ENCODE peak calls at places on chromosomes 13 and 19, in four cellular contexts. One of them, this sample, is unnamed.

GRCh38 chr19:888615-889385 is 4.2 kb downstream of the MED16 start:
- DNase-seq in WTC11: no peak
- DNase-seq in HEK293T: no peak
- DNase-seq in HepG2: no peak
- DNase-seq in this sample: peak; percentile 87

GRCh38 chr19:1235625-1236538 is 1.9 kb downstream of the CBARP start:
- DNase-seq in WTC11: no peak
- DNase-seq in HEK293T: no peak
- DNase-seq in HepG2: no peak
- DNase-seq in this sample: no peak

GRCh38 chr19:6472713-6473112 is 8.6 kb downstream of the CRB3 start:
- DNase-seq in WTC11: no peak
- DNase-seq in HEK293T: no peak
- DNase-seq in HepG2: no peak
- DNase-seq in this sample: no peak

GRCh38 chr19:24029941-24030636 is 56.9 kb upstream of the ZNF254 start:
- DNase-seq in WTC11: peak; percentile 33
- DNase-seq in HEK293T: no peak
- DNase-seq in HepG2: peak; percentile 25
- DNase-seq in this sample: no peak

GRCh38 chr13:77465595-77466195 is 69.8 kb upstream of the SCEL start:
- DNase-seq in WTC11: no peak
- DNase-seq in HEK293T: no peak
- DNase-seq in HepG2: no peak
- DNase-seq in this sample: no peak

GRCh38 chr13:36736119-36736726 is 62.4 kb downstream of the SERTM1 start:
- DNase-seq in WTC11: peak; percentile 24
- DNase-seq in HEK293T: peak; percentile 48
- DNase-seq in HepG2: peak; percentile 35
- DNase-seq in this sample: peak; percentile 41

GRCh38 chr13:24663089-24663395 is 17.2 kb upstream of the ATP12A start:
- DNase-seq in WTC11: no peak
- DNase-seq in HEK293T: no peak
- DNase-seq in HepG2: no peak
- DNase-seq in this sample: no peak

GRCh38 chr19:30587869-30588268 is 215.7 kb downstream of the ZNF536 start:
- DNase-seq in WTC11: no peak
- DNase-seq in HEK293T: no peak
- DNase-seq in HepG2: no peak
- DNase-seq in this sample: no peak

GRCh38 chr13:26062853-26063444 is 11.1 kb upstream of the SHISA2 start:
- DNase-seq in WTC11: no peak
- DNase-seq in HEK293T: peak; percentile 18
- DNase-seq in HepG2: peak; percentile 59
- DNase-seq in this sample: peak; percentile 24

GRCh38 chr19:55441319-55441691 is 1.8 kb downstream of the SHISA7 start:
- DNase-seq in WTC11: no peak
- DNase-seq in HEK293T: no peak
- DNase-seq in HepG2: no peak
- DNase-seq in this sample: no peak

GRCh38 chr19:53915000-53915399 is 5.9 kb downstream of the CACNG7 start:
- DNase-seq in WTC11: peak; percentile 85
- DNase-seq in HEK293T: peak; percentile 64
- DNase-seq in HepG2: no peak
- DNase-seq in this sample: peak; percentile 89

GRCh38 chr19:18536475-18536874 is 6.9 kb downstream of the FKBP8 start:
- DNase-seq in WTC11: no peak
- DNase-seq in HEK293T: no peak
- DNase-seq in HepG2: no peak
- DNase-seq in this sample: no peak

GRCh38 chr19:38233740-38234251 is 9.8 kb upstream of the DPF1 start:
- DNase-seq in WTC11: peak; percentile 95
- DNase-seq in HEK293T: peak; percentile 83
- DNase-seq in HepG2: peak; percentile 58
- DNase-seq in this sample: peak; percentile 81

GRCh38 chr19:19817357-19817756 is 4.2 kb downstream of the ZNF506 start:
- DNase-seq in WTC11: no peak
- DNase-seq in HEK293T: no peak
- DNase-seq in HepG2: no peak
- DNase-seq in this sample: no peak

GRCh38 chr13:25249001-25249543 is 38.2 kb downstream of the MTMR6 start:
- DNase-seq in WTC11: peak; percentile 23
- DNase-seq in HEK293T: peak; percentile 7
- DNase-seq in HepG2: peak; percentile 19
- DNase-seq in this sample: no peak

GRCh38 chr19:18419699-18420460 is 682 bp downstream of the SSBP4 start:
- DNase-seq in WTC11: no peak
- DNase-seq in HEK293T: no peak
- DNase-seq in HepG2: peak; percentile 55
- DNase-seq in this sample: peak; percentile 54

GRCh38 chr19:58543826-58544590 is at the start of gene TRIM28:
- DNase-seq in WTC11: peak; percentile 98
- DNase-seq in HEK293T: peak; percentile 99
- DNase-seq in HepG2: peak; percentile 96
- DNase-seq in this sample: peak; percentile 97

GRCh38 chr13:103883152-103883551 is 816.9 kb upstream of the SLC10A2 start:
- DNase-seq in WTC11: peak; percentile 65
- DNase-seq in HEK293T: peak; percentile 39
- DNase-seq in HepG2: peak; percentile 81
- DNase-seq in this sample: no peak

GRCh38 chr19:46416077-46416709 is 2.8 kb upstream of the CCDC8 start:
- DNase-seq in WTC11: peak; percentile 97
- DNase-seq in HEK293T: peak; percentile 92
- DNase-seq in HepG2: peak; percentile 59
- DNase-seq in this sample: peak; percentile 95

GRCh38 chr19:1251503-1252220 is 3.3 kb downstream of the MIDN start:
- DNase-seq in WTC11: no peak
- DNase-seq in HEK293T: no peak
- DNase-seq in HepG2: peak; percentile 90
- DNase-seq in this sample: peak; percentile 45

GRCh38 chr19:17105548-17105947 is 30.0 kb downstream of the MYO9B start:
- DNase-seq in WTC11: no peak
- DNase-seq in HEK293T: no peak
- DNase-seq in HepG2: no peak
- DNase-seq in this sample: no peak

GRCh38 chr13:34308725-34309124 is 490.8 kb downstream of the RFC3 start:
- DNase-seq in WTC11: no peak
- DNase-seq in HEK293T: no peak
- DNase-seq in HepG2: no peak
- DNase-seq in this sample: no peak

GRCh38 chr19:39045506-39045905 is 13.2 kb upstream of the FBXO27 start:
- DNase-seq in WTC11: no peak
- DNase-seq in HEK293T: no peak
- DNase-seq in HepG2: no peak
- DNase-seq in this sample: no peak

GRCh38 chr13:103607995-103608394 is 541.8 kb upstream of the SLC10A2 start:
- DNase-seq in WTC11: no peak
- DNase-seq in HEK293T: no peak
- DNase-seq in HepG2: no peak
- DNase-seq in this sample: no peak

GRCh38 chr19:54561840-54562239 is 11.8 kb upstream of the LILRA2 start:
- DNase-seq in WTC11: no peak
- DNase-seq in HEK293T: no peak
- DNase-seq in HepG2: no peak
- DNase-seq in this sample: peak; percentile 40

GRCh38 chr19:55986487-55986886 is at the start of gene NLRP5:
- DNase-seq in WTC11: no peak
- DNase-seq in HEK293T: no peak
- DNase-seq in HepG2: no peak
- DNase-seq in this sample: no peak

GRCh38 chr19:45512881-45513483 is 5.7 kb downstream of the VASP start:
- DNase-seq in WTC11: no peak
- DNase-seq in HEK293T: no peak
- DNase-seq in HepG2: no peak
- DNase-seq in this sample: no peak

GRCh38 chr19:48837081-48837524 is 812 bp upstream of the HSD17B14 start:
- DNase-seq in WTC11: peak; percentile 97
- DNase-seq in HEK293T: peak; percentile 91
- DNase-seq in HepG2: no peak
- DNase-seq in this sample: no peak

GRCh38 chr19:45119582-45119981 is 26.6 kb downstream of the PPP1R37 start:
- DNase-seq in WTC11: no peak
- DNase-seq in HEK293T: no peak
- DNase-seq in HepG2: no peak
- DNase-seq in this sample: no peak

GRCh38 chr13:106063591-106064308 is 471.7 kb downstream of the EFNB2 start:
- DNase-seq in WTC11: no peak
- DNase-seq in HEK293T: no peak
- DNase-seq in HepG2: no peak
- DNase-seq in this sample: no peak

GRCh38 chr19:17216058-17216670 is 1.0 kb downstream of the USE1 start:
- DNase-seq in WTC11: no peak
- DNase-seq in HEK293T: no peak
- DNase-seq in HepG2: no peak
- DNase-seq in this sample: no peak

GRCh38 chr13:30020726-30021312 is 170.4 kb upstream of the UBL3 start:
- DNase-seq in WTC11: no peak
- DNase-seq in HEK293T: no peak
- DNase-seq in HepG2: no peak
- DNase-seq in this sample: no peak

GRCh38 chr13:28679628-28680027 is 20.7 kb downstream of the POMP start:
- DNase-seq in WTC11: no peak
- DNase-seq in HEK293T: no peak
- DNase-seq in HepG2: peak; percentile 9
- DNase-seq in this sample: no peak

GRCh38 chr19:2246801-2247361 is 2.2 kb upstream of the AMH start:
- DNase-seq in WTC11: no peak
- DNase-seq in HEK293T: no peak
- DNase-seq in HepG2: no peak
- DNase-seq in this sample: no peak

GRCh38 chr13:44703371-44703770 is 127.2 kb upstream of the TSC22D1 start:
- DNase-seq in WTC11: no peak
- DNase-seq in HEK293T: no peak
- DNase-seq in HepG2: no peak
- DNase-seq in this sample: no peak

GRCh38 chr19:57642396-57643046 is 9.6 kb downstream of the ZNF211 start:
- DNase-seq in WTC11: no peak
- DNase-seq in HEK293T: no peak
- DNase-seq in HepG2: no peak
- DNase-seq in this sample: no peak

GRCh38 chr19:41421314-41421713 is 5.9 kb downstream of the B3GNT8 start:
- DNase-seq in WTC11: no peak
- DNase-seq in HEK293T: no peak
- DNase-seq in HepG2: no peak
- DNase-seq in this sample: no peak

GRCh38 chr13:94371855-94372254 is 107.6 kb downstream of the DCT start:
- DNase-seq in WTC11: no peak
- DNase-seq in HEK293T: no peak
- DNase-seq in HepG2: no peak
- DNase-seq in this sample: no peak

GRCh38 chr13:94366677-94367076 is 112.8 kb downstream of the DCT start:
- DNase-seq in WTC11: no peak
- DNase-seq in HEK293T: no peak
- DNase-seq in HepG2: no peak
- DNase-seq in this sample: no peak

DNA sequence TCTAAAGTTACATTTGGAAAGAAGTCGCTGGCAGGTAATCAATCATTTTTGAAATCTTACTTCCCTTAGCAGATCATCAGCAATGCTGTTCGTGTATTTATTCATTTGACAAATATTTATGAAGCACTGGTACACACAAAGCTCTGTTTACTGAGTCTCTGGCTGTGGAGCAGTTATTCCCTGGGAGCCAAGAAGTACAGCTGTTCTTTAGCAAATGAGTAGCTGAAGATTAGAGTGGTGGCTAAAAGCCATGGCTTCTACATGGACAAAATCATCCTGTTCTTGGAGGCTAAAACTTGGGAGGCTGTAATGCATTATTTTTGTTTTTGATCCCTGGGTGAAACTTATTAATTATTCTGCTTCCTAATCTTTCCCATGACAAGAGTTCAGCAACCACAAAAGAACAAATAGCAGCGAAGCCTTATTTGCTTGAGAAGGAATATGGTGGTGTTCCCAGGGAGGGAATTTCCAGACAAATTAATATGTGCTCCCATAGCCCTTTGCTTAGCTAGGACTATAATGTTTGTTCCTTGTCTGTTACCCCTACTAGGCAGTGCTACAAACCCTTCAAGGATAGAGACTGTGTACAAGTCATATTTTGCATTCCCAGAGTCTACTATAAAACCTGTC is 109.5 kb downstream of the DCT start:
- DNase-seq in WTC11: no peak
- DNase-seq in HEK293T: no peak
- DNase-seq in HepG2: no peak
- DNase-seq in this sample: no peak
- TF ChIP-seq ELF4 in WTC11: no peak
- TF ChIP-seq ELF4 in HEK293T: no peak
- TF ChIP-seq ELF4 in HepG2: no peak
- TF ChIP-seq ELF4 in this sample: no peak

GRCh38 chr19:13764821-13765394 is 586 bp downstream of the MRI1 start:
- DNase-seq in WTC11: peak; percentile 32
- DNase-seq in HEK293T: no peak
- DNase-seq in HepG2: no peak
- DNase-seq in this sample: peak; percentile 44
- TF ChIP-seq ELF4 in WTC11: no peak
- TF ChIP-seq ELF4 in HEK293T: no peak
- TF ChIP-seq ELF4 in HepG2: no peak
- TF ChIP-seq ELF4 in this sample: no peak

GRCh38 chr13:19810151-19810550 is 27.4 kb upstream of the PSPC1 start:
- DNase-seq in WTC11: no peak
- DNase-seq in HEK293T: no peak
- DNase-seq in HepG2: no peak
- DNase-seq in this sample: no peak
- TF ChIP-seq ELF4 in WTC11: no peak
- TF ChIP-seq ELF4 in HEK293T: no peak
- TF ChIP-seq ELF4 in HepG2: no peak
- TF ChIP-seq ELF4 in this sample: no peak

GRCh38 chr13:49908637-49909036 is 27.5 kb downstream of the SPRYD7 start:
- DNase-seq in WTC11: peak; percentile 23
- DNase-seq in HEK293T: no peak
- DNase-seq in HepG2: no peak
- DNase-seq in this sample: no peak
- TF ChIP-seq ELF4 in WTC11: no peak
- TF ChIP-seq ELF4 in HEK293T: no peak
- TF ChIP-seq ELF4 in HepG2: no peak
- TF ChIP-seq ELF4 in this sample: no peak

DNA sequence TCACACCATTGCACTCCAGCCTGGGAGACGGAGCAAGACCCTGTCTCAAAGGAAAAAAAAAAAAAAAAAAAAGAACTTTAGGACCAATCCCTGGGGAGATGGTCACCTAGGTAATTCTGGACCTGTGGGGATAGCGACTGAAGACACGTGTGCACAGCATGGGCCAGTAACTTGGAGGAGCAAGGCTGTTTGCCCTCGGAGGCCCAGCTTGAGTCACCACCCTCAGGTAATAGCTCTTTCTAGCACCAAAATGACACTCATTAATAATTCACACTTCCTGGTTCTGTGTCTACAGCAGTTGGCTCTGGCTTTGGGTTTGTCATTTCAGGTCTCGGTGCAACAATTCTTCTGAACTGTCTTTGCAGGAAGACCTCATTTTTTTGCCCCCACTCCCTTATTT is 4.0 kb upstream of the ATP11A start:
- DNase-seq in WTC11: no peak
- DNase-seq in HEK293T: no peak
- DNase-seq in HepG2: no peak
- DNase-seq in this sample: no peak
- TF ChIP-seq ELF4 in WTC11: no peak
- TF ChIP-seq ELF4 in HEK293T: no peak
- TF ChIP-seq ELF4 in HepG2: no peak
- TF ChIP-seq ELF4 in this sample: no peak

GRCh38 chr13:43285891-43286602 is 262.7 kb downstream of the DNAJC15 start:
- DNase-seq in WTC11: no peak
- DNase-seq in HEK293T: no peak
- DNase-seq in HepG2: no peak
- DNase-seq in this sample: no peak
- TF ChIP-seq ELF4 in WTC11: no peak
- TF ChIP-seq ELF4 in HEK293T: no peak
- TF ChIP-seq ELF4 in HepG2: no peak
- TF ChIP-seq ELF4 in this sample: no peak

This sample was measured in K562.